ENCODE peak calls at places on chromosome 22, in ten cellular contexts. F, K, J, M, X, S, H, Y, V and G are unnamed samples.

GRCh38 chr22:38760477-38761201 is 4.8 kb upstream of the SUN2 start:
- DNase-seq in F (no peak), K (peak; percentile 57), J (no peak), M (no peak), X (no peak), S (no peak), H (no peak), Y (no peak), V (peak; percentile 31), G (no peak)

GRCh38 chr22:44133901-44134511 is 46.7 kb upstream of the PARVG start:
- DNase-seq in F (no peak), K (peak; percentile 43), J (no peak), M (peak; percentile 58), X (no peak), S (no peak), H (no peak), Y (no peak), V (peak; percentile 48), G (no peak)

GRCh38 chr22:28139993-28140392 is 220.9 kb upstream of the PITPNB start:
- DNase-seq in F (peak; percentile 92), K (no peak), J (no peak), M (no peak), X (peak; percentile 87), S (no peak), H (no peak), Y (no peak), V (no peak), G (no peak)

GRCh38 chr22:46173152-46173551 is 22.8 kb downstream of the PPARA start:
- DNase-seq in F (no peak), K (peak; percentile 30), J (no peak), M (no peak), X (no peak), S (no peak), H (no peak), Y (no peak), V (no peak), G (no peak)

GRCh38 chr22:49827853-49828598 is at the start of gene BRD1:
- DNase-seq in F (no peak), K (peak; percentile 73), J (peak; percentile 55), M (peak; percentile 75), X (no peak), S (no peak), H (no peak), Y (peak; percentile 85), V (peak; percentile 31), G (peak; percentile 60)

GRCh38 chr22:44409691-44410316 is 88.2 kb downstream of the RTL6 start:
- DNase-seq in F (no peak), K (no peak), J (no peak), M (peak; percentile 25), X (no peak), S (no peak), H (no peak), Y (no peak), V (no peak), G (no peak)

GRCh38 chr22:39214383-39215069 is 30.3 kb downstream of the PDGFB start:
- DNase-seq in F (peak; percentile 23), K (no peak), J (no peak), M (no peak), X (peak; percentile 93), S (peak; percentile 43), H (no peak), Y (no peak), V (no peak), G (no peak)

GRCh38 chr22:23685205-23685784 is 5.5 kb upstream of the RGL4 start:
- DNase-seq in F (no peak), K (no peak), J (no peak), M (no peak), X (peak; percentile 38), S (no peak), H (no peak), Y (no peak), V (no peak), G (no peak)

GRCh38 chr22:49991167-49991566 is 21.4 kb downstream of the IL17REL start:
- DNase-seq in F (no peak), K (no peak), J (no peak), M (no peak), X (no peak), S (no peak), H (no peak), Y (no peak), V (no peak), G (no peak)

GRCh38 chr22:17106785-17107546 is 14.2 kb downstream of the TMEM121B start:
- DNase-seq in F (no peak), K (peak; percentile 40), J (no peak), M (no peak), X (no peak), S (no peak), H (no peak), Y (no peak), V (no peak), G (no peak)

GRCh38 chr22:45903355-45904149 is 73.4 kb downstream of the WNT7B start:
- DNase-seq in F (no peak), K (no peak), J (no peak), M (no peak), X (peak; percentile 67), S (no peak), H (no peak), Y (no peak), V (no peak), G (no peak)

GRCh38 chr22:48693377-48694135 is 1134.1 kb downstream of the BRD1 start:
- DNase-seq in F (no peak), K (no peak), J (no peak), M (peak; percentile 43), X (no peak), S (no peak), H (no peak), Y (no peak), V (no peak), G (no peak)

GRCh38 chr22:47193606-47194316 is 431.3 kb downstream of the TBC1D22A start:
- DNase-seq in F (no peak), K (no peak), J (no peak), M (no peak), X (no peak), S (no peak), H (no peak), Y (no peak), V (no peak), G (no peak)

GRCh38 chr22:23073506-23074229 is 3.3 kb downstream of the GNAZ start:
- DNase-seq in F (no peak), K (peak; percentile 50), J (no peak), M (peak; percentile 25), X (no peak), S (no peak), H (no peak), Y (no peak), V (no peak), G (no peak)

GRCh38 chr22:49962012-49962750 is 1.6 kb downstream of the PIM3 start:
- DNase-seq in F (peak; percentile 60), K (peak; percentile 76), J (peak; percentile 65), M (peak; percentile 94), X (peak; percentile 78), S (peak; percentile 46), H (peak; percentile 59), Y (peak; percentile 81), V (peak; percentile 71), G (peak; percentile 61)

GRCh38 chr22:36743011-36743410 is 32.9 kb downstream of the IFT27 start:
- DNase-seq in F (no peak), K (no peak), J (no peak), M (no peak), X (no peak), S (no peak), H (no peak), Y (no peak), V (no peak), G (no peak)

GRCh38 chr22:44351685-44352377 is 39.1 kb upstream of the SHISAL1 start:
- DNase-seq in F (peak; percentile 56), K (peak; percentile 48), J (no peak), M (no peak), X (peak; percentile 89), S (peak; percentile 38), H (no peak), Y (peak; percentile 70), V (no peak), G (no peak)

GRCh38 chr22:34414467-34415440 is 494.5 kb upstream of the LARGE1 start:
- DNase-seq in F (no peak), K (peak; percentile 35), J (no peak), M (peak; percentile 69), X (peak; percentile 16), S (peak; percentile 1), H (no peak), Y (no peak), V (no peak), G (no peak)

GRCh38 chr22:25900880-25901279 is 158.9 kb downstream of the MYO18B start:
- DNase-seq in F (no peak), K (peak; percentile 91), J (no peak), M (no peak), X (no peak), S (no peak), H (no peak), Y (peak; percentile 36), V (peak; percentile 73), G (no peak)

GRCh38 chr22:40578171-40578570 is 58.3 kb downstream of the MRTFA start:
- DNase-seq in F (no peak), K (no peak), J (no peak), M (no peak), X (no peak), S (no peak), H (no peak), Y (no peak), V (no peak), G (no peak)

GRCh38 chr22:47283616-47284270 is 521.3 kb downstream of the TBC1D22A start:
- DNase-seq in F (no peak), K (no peak), J (no peak), M (no peak), X (no peak), S (no peak), H (no peak), Y (no peak), V (no peak), G (no peak)